ENCODE peak calls at places on chromosomes 13 and 19, in eight cellular contexts. One of them, this sample, is unnamed.

GRCh38 chr13:30334663-30335386 is 27.5 kb upstream of the KATNAL1 start:
- DNase-seq in EH: no peak
- DNase-seq in stimulated activated CD8-positive, alpha-beta memory T cell treated with anti-CD3 and anti-CD28 coated beads, Interleukin-4, amount 100 ng/mL, for 48 hours: no peak
- DNase-seq in SK-N-MC: no peak
- DNase-seq in NCI-H774: peak
- DNase-seq in choroid plexus epithelial cell: no peak
- DNase-seq in A673: peak
- DNase-seq in mesenchymal stem cell: no peak
- DNase-seq in this sample: no peak

GRCh38 chr13:112001571-112001970 is 65.4 kb upstream of the SOX1 start:
- DNase-seq in choroid plexus epithelial cell: no peak
- DNase-seq in A673: no peak
- DNase-seq in SK-N-MC: no peak
- DNase-seq in stimulated activated CD8-positive, alpha-beta memory T cell treated with anti-CD3 and anti-CD28 coated beads, Interleukin-4, amount 100 ng/mL, for 48 hours: no peak
- DNase-seq in mesenchymal stem cell: no peak
- DNase-seq in NCI-H774: no peak
- DNase-seq in EH: no peak
- DNase-seq in this sample: no peak

GRCh38 chr13:21365574-21365973 is 93.5 kb downstream of the ZDHHC20 start:
- DNase-seq in stimulated activated CD8-positive, alpha-beta memory T cell treated with anti-CD3 and anti-CD28 coated beads, Interleukin-4, amount 100 ng/mL, for 48 hours: peak
- DNase-seq in choroid plexus epithelial cell: no peak
- DNase-seq in A673: no peak
- DNase-seq in NCI-H774: no peak
- DNase-seq in mesenchymal stem cell: no peak
- DNase-seq in SK-N-MC: no peak
- DNase-seq in EH: no peak
- DNase-seq in this sample: no peak

GRCh38 chr19:16920816-16921529 is 32.2 kb downstream of the F2RL3 start:
- DNase-seq in EH: peak
- DNase-seq in NCI-H774: no peak
- DNase-seq in SK-N-MC: no peak
- DNase-seq in choroid plexus epithelial cell: peak
- DNase-seq in stimulated activated CD8-positive, alpha-beta memory T cell treated with anti-CD3 and anti-CD28 coated beads, Interleukin-4, amount 100 ng/mL, for 48 hours: no peak
- DNase-seq in A673: peak
- DNase-seq in mesenchymal stem cell: peak
- DNase-seq in this sample: no peak

GRCh38 chr13:60230593-60230992 is 66.9 kb upstream of the DIAPH3 start:
- DNase-seq in stimulated activated CD8-positive, alpha-beta memory T cell treated with anti-CD3 and anti-CD28 coated beads, Interleukin-4, amount 100 ng/mL, for 48 hours: no peak
- DNase-seq in SK-N-MC: no peak
- DNase-seq in NCI-H774: no peak
- DNase-seq in mesenchymal stem cell: peak
- DNase-seq in A673: no peak
- DNase-seq in EH: peak
- DNase-seq in choroid plexus epithelial cell: peak
- DNase-seq in this sample: no peak

GRCh38 chr19:49512970-49513745 is 697 bp downstream of the FCGRT start:
- DNase-seq in choroid plexus epithelial cell: peak
- DNase-seq in A673: peak
- DNase-seq in NCI-H774: peak
- DNase-seq in mesenchymal stem cell: peak
- DNase-seq in stimulated activated CD8-positive, alpha-beta memory T cell treated with anti-CD3 and anti-CD28 coated beads, Interleukin-4, amount 100 ng/mL, for 48 hours: no peak
- DNase-seq in SK-N-MC: no peak
- DNase-seq in EH: peak
- DNase-seq in this sample: peak

GRCh38 chr13:31767175-31767900 is 28.0 kb downstream of the RXFP2 start:
- DNase-seq in SK-N-MC: no peak
- DNase-seq in stimulated activated CD8-positive, alpha-beta memory T cell treated with anti-CD3 and anti-CD28 coated beads, Interleukin-4, amount 100 ng/mL, for 48 hours: no peak
- DNase-seq in choroid plexus epithelial cell: peak
- DNase-seq in A673: no peak
- DNase-seq in mesenchymal stem cell: peak
- DNase-seq in EH: peak
- DNase-seq in NCI-H774: no peak
- DNase-seq in this sample: no peak

GRCh38 chr13:31769581-31769980 is 30.3 kb downstream of the RXFP2 start:
- DNase-seq in mesenchymal stem cell: no peak
- DNase-seq in EH: peak
- DNase-seq in NCI-H774: no peak
- DNase-seq in choroid plexus epithelial cell: no peak
- DNase-seq in stimulated activated CD8-positive, alpha-beta memory T cell treated with anti-CD3 and anti-CD28 coated beads, Interleukin-4, amount 100 ng/mL, for 48 hours: no peak
- DNase-seq in A673: no peak
- DNase-seq in SK-N-MC: no peak
- DNase-seq in this sample: no peak

GRCh38 chr13:40794414-40795368 is 5.3 kb downstream of the SLC25A15 start:
- DNase-seq in stimulated activated CD8-positive, alpha-beta memory T cell treated with anti-CD3 and anti-CD28 coated beads, Interleukin-4, amount 100 ng/mL, for 48 hours: no peak
- DNase-seq in choroid plexus epithelial cell: no peak
- DNase-seq in NCI-H774: no peak
- DNase-seq in SK-N-MC: no peak
- DNase-seq in mesenchymal stem cell: no peak
- DNase-seq in A673: no peak
- DNase-seq in EH: no peak
- DNase-seq in this sample: no peak

GRCh38 chr19:18514800-18515682 is 6.8 kb downstream of the ELL start:
- DNase-seq in SK-N-MC: no peak
- DNase-seq in choroid plexus epithelial cell: peak
- DNase-seq in NCI-H774: peak
- DNase-seq in A673: no peak
- DNase-seq in EH: peak
- DNase-seq in stimulated activated CD8-positive, alpha-beta memory T cell treated with anti-CD3 and anti-CD28 coated beads, Interleukin-4, amount 100 ng/mL, for 48 hours: no peak
- DNase-seq in mesenchymal stem cell: peak
- DNase-seq in this sample: no peak

GRCh38 chr13:52104624-52105023 is 24.2 kb downstream of the NEK5 start:
- DNase-seq in mesenchymal stem cell: no peak
- DNase-seq in choroid plexus epithelial cell: peak
- DNase-seq in stimulated activated CD8-positive, alpha-beta memory T cell treated with anti-CD3 and anti-CD28 coated beads, Interleukin-4, amount 100 ng/mL, for 48 hours: no peak
- DNase-seq in A673: peak
- DNase-seq in EH: no peak
- DNase-seq in SK-N-MC: no peak
- DNase-seq in NCI-H774: no peak
- DNase-seq in this sample: no peak

GRCh38 chr19:3398114-3398899 is 31.9 kb downstream of the NFIC start:
- DNase-seq in mesenchymal stem cell: peak
- DNase-seq in EH: no peak
- DNase-seq in choroid plexus epithelial cell: peak
- DNase-seq in SK-N-MC: no peak
- DNase-seq in A673: no peak
- DNase-seq in stimulated activated CD8-positive, alpha-beta memory T cell treated with anti-CD3 and anti-CD28 coated beads, Interleukin-4, amount 100 ng/mL, for 48 hours: no peak
- DNase-seq in NCI-H774: no peak
- DNase-seq in this sample: no peak

GRCh38 chr19:58563823-58564222 is 5.4 kb upstream of the UBE2M start:
- DNase-seq in stimulated activated CD8-positive, alpha-beta memory T cell treated with anti-CD3 and anti-CD28 coated beads, Interleukin-4, amount 100 ng/mL, for 48 hours: no peak
- DNase-seq in SK-N-MC: no peak
- DNase-seq in EH: no peak
- DNase-seq in NCI-H774: no peak
- DNase-seq in A673: no peak
- DNase-seq in choroid plexus epithelial cell: no peak
- DNase-seq in mesenchymal stem cell: no peak
- DNase-seq in this sample: no peak

GRCh38 chr19:53906211-53907192 is 2.6 kb upstream of the CACNG7 start:
- DNase-seq in choroid plexus epithelial cell: peak
- DNase-seq in SK-N-MC: no peak
- DNase-seq in mesenchymal stem cell: no peak
- DNase-seq in NCI-H774: no peak
- DNase-seq in stimulated activated CD8-positive, alpha-beta memory T cell treated with anti-CD3 and anti-CD28 coated beads, Interleukin-4, amount 100 ng/mL, for 48 hours: peak
- DNase-seq in EH: peak
- DNase-seq in A673: peak
- DNase-seq in this sample: no peak